ENCODE peak calls at places on chromosomes 12 and 14, in six cellular contexts. D, I, P, H, B and L are unnamed samples.

GRCh38 chr12:8829128-8829524 is 6.7 kb downstream of the A2ML1 start:
- DNase-seq in D (peak; percentile 48), I (no peak), P (no peak), H (no peak), B (no peak), L (no peak)

GRCh38 chr14:77646907-77647306 is 30.5 kb upstream of the SPTLC2 start:
- DNase-seq in D (no peak), I (no peak), P (no peak), H (no peak), B (no peak), L (no peak)

GRCh38 chr14:64766430-64767151 is 62.4 kb downstream of the PLEKHG3 start:
- DNase-seq in D (no peak), I (no peak), P (peak; percentile 81), H (no peak), B (no peak), L (no peak)

GRCh38 chr12:48996794-48997718 is 2.1 kb downstream of the DDN start:
- DNase-seq in D (peak; percentile 69), I (peak; percentile 85), P (no peak), H (no peak), B (peak; percentile 73), L (peak; percentile 35)

GRCh38 chr14:24190416-24190815 is 1.8 kb upstream of the IPO4 start:
- DNase-seq in D (no peak), I (no peak), P (peak; percentile 45), H (no peak), B (no peak), L (no peak)

GRCh38 chr14:73457935-73458218 is 469 bp downstream of the NUMB start:
- DNase-seq in D (peak; percentile 31), I (peak; percentile 48), P (peak; percentile 75), H (no peak), B (no peak), L (no peak)

GRCh38 chr12:110957652-110958051 is 37.3 kb upstream of the MYL2 start:
- DNase-seq in D (no peak), I (no peak), P (no peak), H (no peak), B (no peak), L (no peak)

GRCh38 chr14:105093426-105094192 is 28.4 kb upstream of the GPR132 start:
- DNase-seq in D (peak; percentile 83), I (peak; percentile 92), P (peak; percentile 94), H (no peak), B (peak; percentile 89), L (no peak)

GRCh38 chr12:50505945-50506344 is 1.2 kb downstream of the DIP2B start:
- DNase-seq in D (peak; percentile 40), I (peak; percentile 33), P (no peak), H (no peak), B (peak; percentile 24), L (no peak)

GRCh38 chr14:38207830-38208815 is at the start of gene SSTR1:
- DNase-seq in D (no peak), I (peak; percentile 51), P (peak; percentile 54), H (no peak), B (peak; percentile 16), L (no peak)

GRCh38 chr12:106192659-106193403 is 54.1 kb upstream of the NUAK1 start:
- DNase-seq in D (no peak), I (peak; percentile 60), P (no peak), H (no peak), B (no peak), L (no peak)

GRCh38 chr14:102830474-102831045 is 53.3 kb downstream of the TRAF3 start:
- DNase-seq in D (no peak), I (no peak), P (no peak), H (no peak), B (no peak), L (no peak)

GRCh38 chr14:96844857-96845570 is 47.8 kb downstream of the VRK1 start:
- DNase-seq in D (no peak), I (no peak), P (no peak), H (no peak), B (no peak), L (no peak)

GRCh38 chr12:111624540-111624939 is 25.4 kb upstream of the ATXN2 start:
- DNase-seq in D (no peak), I (no peak), P (peak; percentile 60), H (no peak), B (no peak), L (no peak)

GRCh38 chr12:8108808-8109398 is 14.5 kb upstream of the CLEC4A start:
- DNase-seq in D (peak; percentile 66), I (peak; percentile 91), P (no peak), H (peak; percentile 40), B (peak; percentile 83), L (peak; percentile 70)

GRCh38 chr12:6899837-6900519 is 4.6 kb upstream of the LRRC23 start:
- DNase-seq in D (no peak), I (peak; percentile 29), P (no peak), H (no peak), B (peak; percentile 80), L (peak; percentile 62)

GRCh38 chr14:39175445-39176262 is 600 bp downstream of the PNN start:
- DNase-seq in D (no peak), I (peak; percentile 46), P (peak; percentile 66), H (no peak), B (peak; percentile 44), L (no peak)

DNA sequence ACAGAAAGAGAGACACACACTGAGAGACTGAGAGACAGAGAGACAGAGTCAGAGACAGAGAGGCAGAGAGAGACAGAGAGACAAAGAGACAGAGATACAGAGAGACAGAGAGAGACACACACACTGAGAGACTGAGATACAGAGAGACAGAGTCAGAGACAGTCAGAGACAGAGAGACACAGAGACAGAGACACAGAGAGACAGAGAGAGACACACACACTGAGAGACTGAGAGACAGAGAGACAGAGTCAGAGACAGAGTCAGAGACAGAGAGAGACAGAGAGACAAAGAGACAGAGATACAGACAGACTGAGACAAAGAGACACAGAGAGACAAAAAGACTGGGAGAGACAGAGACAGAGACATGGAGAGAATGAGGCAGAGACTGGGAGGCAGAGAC is 90.0 kb downstream of the GALNT9 start:
- DNase-seq in D (no peak), I (no peak), P (no peak), H (no peak), B (no peak), L (no peak)
- H3K4me3 ChIP-seq in D (no peak overlapping the region), I (no peak overlapping the region), P (no peak overlapping the region), H (no peak overlapping the region), B (no peak overlapping the region), L (no peak overlapping the region)

GRCh38 chr12:114687269-114687605 is 3.3 kb upstream of the TBX3 start:
- DNase-seq in D (no peak), I (no peak), P (no peak), H (no peak), B (no peak), L (no peak)

GRCh38 chr12:114684870-114685273 is 897 bp upstream of the TBX3 start:
- DNase-seq in D (no peak), I (no peak), P (no peak), H (no peak), B (no peak), L (no peak)

GRCh38 chr12:114686421-114687268 is 2.7 kb upstream of the TBX3 start:
- DNase-seq in D (no peak), I (peak; percentile 77), P (no peak), H (no peak), B (no peak), L (no peak)

GRCh38 chr12:114685320-114685781 is 1.4 kb upstream of the TBX3 start:
- DNase-seq in D (no peak), I (peak; percentile 76), P (no peak), H (no peak), B (no peak), L (no peak)

GRCh38 chr12:114685869-114686268 is 1.9 kb upstream of the TBX3 start:
- DNase-seq in D (no peak), I (peak; percentile 92), P (no peak), H (no peak), B (no peak), L (no peak)
- TF ChIP-seq CTCF in D (no peak), I (no peak), P (no peak), H (no peak), B (no peak), L (no peak)

DNA sequence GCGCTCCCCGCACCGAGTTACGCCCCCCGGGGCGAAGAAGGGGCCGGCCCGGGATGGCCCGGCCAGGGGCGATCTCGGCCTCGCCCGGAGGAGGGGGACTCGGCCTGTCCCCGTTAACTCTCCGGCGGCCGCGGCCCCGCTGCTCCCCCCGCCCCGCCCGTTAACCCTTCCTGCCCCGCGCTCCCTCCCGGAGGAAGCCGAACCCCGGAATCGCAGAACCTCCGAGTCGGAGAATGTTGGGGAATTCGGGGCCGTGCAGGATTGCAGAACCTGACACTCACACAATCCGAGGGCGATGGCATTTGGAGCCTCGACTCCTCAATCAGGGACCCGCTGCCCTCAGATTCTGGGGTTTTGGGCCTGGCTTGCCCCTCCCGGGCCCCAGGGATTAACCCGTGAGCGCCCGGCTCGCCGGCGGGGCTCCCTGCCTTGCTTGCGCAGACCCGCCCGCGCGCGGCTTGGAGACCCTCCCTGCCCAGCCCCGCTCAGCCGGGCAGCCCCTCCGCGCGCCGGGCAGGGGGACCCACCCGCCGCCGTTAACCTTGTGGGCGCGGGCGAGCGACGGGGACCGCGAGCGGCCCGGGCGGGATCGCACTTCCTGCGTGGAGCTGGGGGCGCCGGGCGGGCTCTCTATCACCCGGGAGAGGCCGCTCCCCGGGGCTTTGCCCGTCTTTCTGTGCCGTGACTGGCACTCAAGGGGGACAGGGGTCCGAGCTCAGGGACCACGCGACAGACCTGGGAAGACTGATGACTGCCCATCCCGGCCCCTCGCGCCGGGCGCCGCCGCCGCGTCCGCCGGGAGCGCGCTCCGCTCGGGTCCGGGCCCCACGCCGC is 18.8 kb downstream of the BEGAIN start:
- DNase-seq in D (no peak), I (no peak), P (no peak), H (no peak), B (no peak), L (no peak)
- H3K4me3 ChIP-seq in D (peak overlapping the region; percentile 39), I (peak overlapping the region; percentile 42), P (peak overlapping the region; percentile 57), H (peak overlapping the region; percentile 34), B (peak overlapping the region; percentile 30), L (peak overlapping the region; percentile 40)

GRCh38 chr12:818733-819132 is 66.4 kb downstream of the WNK1 start:
- DNase-seq in D (no peak), I (no peak), P (no peak), H (no peak), B (no peak), L (no peak)
- TF ChIP-seq CTCF in D (peak; percentile 11), I (no peak), P (no peak), H (no peak), B (no peak), L (no peak)

DNA sequence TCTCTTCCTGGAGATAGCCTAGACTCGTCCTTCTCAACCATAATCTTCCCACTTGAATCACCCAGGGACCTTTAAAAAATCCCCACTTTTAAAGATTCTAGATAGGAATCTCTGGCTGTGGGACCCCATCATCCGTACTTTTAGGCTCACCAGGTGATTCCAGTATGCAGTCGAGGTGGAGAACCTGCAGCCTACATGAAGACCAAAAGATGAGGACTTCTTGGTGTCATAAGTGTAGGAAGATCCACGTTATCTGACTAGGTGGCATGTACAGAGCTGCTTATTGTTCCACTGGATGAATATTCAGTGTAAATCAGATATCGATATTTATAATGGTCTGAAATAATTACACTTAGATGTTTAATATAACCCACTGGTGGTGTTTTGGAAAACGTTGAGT is 2.6 kb downstream of the PRKCH start:
- DNase-seq in D (no peak), I (no peak), P (no peak), H (no peak), B (no peak), L (no peak)
- H3K4me3 ChIP-seq in D (no peak overlapping the region), I (no peak overlapping the region), P (no peak overlapping the region), H (no peak overlapping the region), B (peak overlapping the region; percentile 79), L (no peak overlapping the region)

GRCh38 chr14:61470261-61470953 is 149.0 kb downstream of the PRKCH start:
- DNase-seq in D (no peak), I (peak; percentile 97), P (no peak), H (peak; percentile 90), B (peak; percentile 100), L (peak; percentile 100)
- TF ChIP-seq CTCF in D (no peak), I (peak; percentile 30), P (peak; percentile 76), H (peak; percentile 12), B (peak; percentile 49), L (peak; percentile 53)